ENCODE peak calls at places on chromosomes 1 and 21, in four cellular contexts. I is K562, J is A549, M is GM12878. V is an unnamed sample.

GRCh38 chr1:168470821-168471473 is 72.8 kb downstream of the XCL2 start:
- DNase-seq in I (peak), J (peak), M (no peak), V (peak)

GRCh38 chr1:61162513-61163274 is 80.3 kb downstream of the NFIA start:
- DNase-seq in I (peak), J (no peak), M (no peak), V (peak)

GRCh38 chr1:234708700-234709395 is 98.9 kb upstream of the IRF2BP2 start:
- DNase-seq in I (no peak), J (no peak), M (no peak), V (no peak)

GRCh38 chr1:145707183-145707867 is at the start of gene PDZK1:
- DNase-seq in I (no peak), J (no peak), M (no peak), V (no peak)

GRCh38 chr1:17128361-17128760 is 9.1 kb upstream of the PADI2 start:
- DNase-seq in I (no peak), J (peak), M (no peak), V (peak)

GRCh38 chr1:165854101-165854845 is 26.9 kb downstream of the UCK2 start:
- DNase-seq in I (no peak), J (peak), M (no peak), V (peak)

GRCh38 chr1:165577707-165578106 is 33.9 kb downstream of the LRRC52 start:
- DNase-seq in I (no peak), J (no peak), M (no peak), V (no peak)

GRCh38 chr1:182668633-182669032 is 15.8 kb downstream of the RGS8 start:
- DNase-seq in I (no peak), J (no peak), M (no peak), V (no peak)

GRCh38 chr1:243748706-243749283 is 101.2 kb downstream of the AKT3 start:
- DNase-seq in I (peak), J (peak), M (peak), V (peak)

GRCh38 chr1:217136895-217137205 is 413.6 kb upstream of the ESRRG start:
- DNase-seq in I (no peak), J (no peak), M (no peak), V (no peak)

GRCh38 chr1:22024485-22025367 is 23.3 kb downstream of the CELA3A start:
- DNase-seq in I (peak), J (peak), M (no peak), V (peak)

GRCh38 chr21:36070999-36071398 is 1.2 kb downstream of the CBR1 start:
- DNase-seq in I (no peak), J (no peak), M (no peak), V (no peak)

GRCh38 chr1:54967372-54967771 is 13.1 kb upstream of the TMEM61 start:
- DNase-seq in I (no peak), J (no peak), M (no peak), V (no peak)

GRCh38 chr1:118826669-118827068 is 161.5 kb downstream of the TBX15 start:
- DNase-seq in I (no peak), J (peak), M (no peak), V (no peak)

GRCh38 chr1:93740141-93740540 is 58.5 kb upstream of the BCAR3 start:
- DNase-seq in I (no peak), J (no peak), M (no peak), V (no peak)

GRCh38 chr1:1213919-1214599 is at the start of gene TNFRSF4:
- DNase-seq in I (no peak), J (no peak), M (no peak), V (no peak)

GRCh38 chr21:45443595-45444181 is 38.7 kb downstream of the COL18A1 start:
- DNase-seq in I (no peak), J (no peak), M (no peak), V (no peak)

GRCh38 chr1:1891349-1892078 is 627 bp upstream of the GNB1 start:
- DNase-seq in I (peak), J (no peak), M (no peak), V (peak)

GRCh38 chr1:119805247-119805646 is 6.0 kb downstream of the REG4 start:
- DNase-seq in I (no peak), J (no peak), M (no peak), V (no peak)

GRCh38 chr1:5998051-5998905 is 6.1 kb upstream of the NPHP4 start:
- DNase-seq in I (no peak), J (no peak), M (no peak), V (no peak)

GRCh38 chr21:26068776-26069175 is 101.8 kb downstream of the APP start:
- DNase-seq in I (no peak), J (no peak), M (no peak), V (no peak)

GRCh38 chr1:84370831-84371394 is 27.4 kb upstream of the DNASE2B start:
- DNase-seq in I (no peak), J (peak), M (no peak), V (peak)

GRCh38 chr1:56436912-56437403 is 142.4 kb downstream of the PLPP3 start:
- DNase-seq in I (no peak), J (no peak), M (no peak), V (no peak)

GRCh38 chr1:49293016-49293415 is 516.3 kb upstream of the BEND5 start:
- DNase-seq in I (no peak), J (no peak), M (no peak), V (no peak)

GRCh38 chr1:25198731-25199231 is 33.5 kb downstream of the SYF2 start:
- DNase-seq in I (no peak), J (no peak), M (no peak), V (no peak)

GRCh38 chr21:27225142-27225541 is 258.3 kb upstream of the ADAMTS5 start:
- DNase-seq in I (no peak), J (no peak), M (no peak), V (peak)

GRCh38 chr1:208807446-208808117 is 563.4 kb upstream of the PLXNA2 start:
- DNase-seq in I (no peak), J (no peak), M (no peak), V (no peak)

GRCh38 chr1:17762313-17762712 is 7.2 kb downstream of the ACTL8 start:
- DNase-seq in I (no peak), J (no peak), M (no peak), V (no peak)

GRCh38 chr1:39944410-39944809 is 10.5 kb upstream of the MFSD2A start:
- DNase-seq in I (no peak), J (no peak), M (no peak), V (no peak)

GRCh38 chr1:224732367-224733006 is 116.4 kb downstream of the CNIH3 start:
- DNase-seq in I (no peak), J (no peak), M (no peak), V (no peak)

GRCh38 chr1:210231846-210232523 is 611 bp upstream of the SERTAD4 start:
- DNase-seq in I (no peak), J (no peak), M (no peak), V (no peak)

GRCh38 chr21:44450999-44451398 is 4.3 kb upstream of the LRRC3 start:
- DNase-seq in I (no peak), J (no peak), M (no peak), V (no peak)

GRCh38 chr1:52907812-52908153 is 13.8 kb downstream of the ECHDC2 start:
- DNase-seq in I (no peak), J (no peak), M (no peak), V (no peak)

GRCh38 chr1:201456499-201457309 is 12.3 kb downstream of the PHLDA3 start:
- DNase-seq in I (peak), J (peak), M (no peak), V (peak)

GRCh38 chr1:172630868-172631267 is 28.0 kb upstream of the FASLG start:
- DNase-seq in I (no peak), J (peak), M (no peak), V (peak)

GRCh38 chr1:86965827-86966182 is 51.4 kb downstream of the HS2ST1 start:
- DNase-seq in I (no peak), J (no peak), M (peak), V (no peak)

GRCh38 chr1:1196431-1197187 is 9.8 kb downstream of the TNFRSF18 start:
- DNase-seq in I (peak), J (no peak), M (no peak), V (no peak)

GRCh38 chr1:239125888-239126287 is 260.5 kb upstream of the CHRM3 start:
- DNase-seq in I (no peak), J (no peak), M (no peak), V (no peak)

GRCh38 chr1:191888996-191889622 is 269.2 kb upstream of the RGS18 start:
- DNase-seq in I (peak), J (no peak), M (no peak), V (peak)

GRCh38 chr21:16773206-16773605 is 739.6 kb upstream of the CXADR start:
- DNase-seq in I (no peak), J (no peak), M (no peak), V (peak)

GRCh38 chr21:34023691-34024381 is 49.5 kb upstream of the MRPS6 start:
- DNase-seq in I (no peak), J (no peak), M (no peak), V (no peak)
- TF ChIP-seq CEBPB in I (no peak), J (no peak), M (no peak), V (no peak)

GRCh38 chr1:155966135-155966534 is 12.2 kb downstream of the ARHGEF2 start:
- DNase-seq in I (no peak), J (no peak), M (no peak), V (no peak)

GRCh38 chr1:155962599-155963211 is 15.6 kb downstream of the ARHGEF2 start:
- DNase-seq in I (no peak), J (no peak), M (no peak), V (no peak)

GRCh38 chr1:155960081-155960745 is 18.1 kb downstream of the ARHGEF2 start:
- DNase-seq in I (no peak), J (no peak), M (no peak), V (no peak)

GRCh38 chr1:155964193-155964592 is 14.2 kb downstream of the ARHGEF2 start:
- DNase-seq in I (no peak), J (no peak), M (no peak), V (no peak)

GRCh38 chr1:155961937-155962336 is 16.4 kb downstream of the ARHGEF2 start:
- DNase-seq in I (no peak), J (peak), M (no peak), V (peak)
- TF ChIP-seq SMC3 in I (no peak), J (peak), M (peak), V (peak)

GRCh38 chr1:162696286-162696862 is 64.1 kb downstream of the DDR2 start:
- DNase-seq in I (no peak), J (peak), M (no peak), V (peak)
- TF ChIP-seq CEBPB in I (no peak), J (no peak), M (no peak), V (no peak)

DNA sequence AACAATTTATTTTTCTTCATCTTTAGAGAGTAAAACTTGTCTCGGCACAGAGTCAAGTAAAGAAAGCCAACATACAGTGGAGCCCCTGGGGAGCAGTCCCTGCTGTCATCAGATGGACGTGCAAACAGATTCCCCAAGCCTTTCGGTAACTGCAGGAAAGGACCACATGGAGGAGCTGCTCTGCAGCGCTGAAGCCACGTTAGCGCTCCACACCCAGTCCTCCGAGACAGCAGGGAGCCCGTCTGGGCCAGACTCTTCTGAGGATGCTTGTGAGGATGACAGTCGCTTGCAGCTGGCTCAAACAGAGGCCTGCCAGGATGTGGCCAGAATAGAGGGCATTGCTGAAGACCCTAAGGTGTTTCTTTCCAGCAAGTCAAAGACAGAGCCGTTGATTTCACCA is 77.1 kb upstream of the SCCPDH start:
- DNase-seq in I (peak), J (peak), M (no peak), V (peak)
- TF ChIP-seq SMC3 in I (no peak), J (no peak), M (no peak), V (peak)